ENCODE peak calls at places on chromosomes 5 and 9, in nine cellular contexts. One of them, this sample, is unnamed.

GRCh38 chr5:68239485-68239884 is 23.9 kb downstream of the PIK3R1 start:
- DNase-seq in RWPE1: no peak
- DNase-seq in stimulated activated CD8-positive, alpha-beta memory T cell treated with anti-CD3 and anti-CD28 coated beads, Interleukin-15, amount 100 ng/mL, for 1 hour: peak
- DNase-seq in HT-29: no peak
- DNase-seq in OCI-M1: peak
- DNase-seq in iris pigment epithelial cell: peak
- DNase-seq in HTR-8/SVneo: no peak
- DNase-seq in activated T-helper 1 cell treated with Interleukin-2 at 50 U/mL for 16 hours: peak
- DNase-seq in left ventricle myocardium inferior: peak
- DNase-seq in this sample: peak

GRCh38 chr9:121267689-121268597 is at the start of gene GSN:
- DNase-seq in RWPE1: peak
- DNase-seq in stimulated activated CD8-positive, alpha-beta memory T cell treated with anti-CD3 and anti-CD28 coated beads, Interleukin-15, amount 100 ng/mL, for 1 hour: no peak
- DNase-seq in HT-29: peak
- DNase-seq in OCI-M1: peak
- DNase-seq in iris pigment epithelial cell: peak
- DNase-seq in HTR-8/SVneo: no peak
- DNase-seq in activated T-helper 1 cell treated with Interleukin-2 at 50 U/mL for 16 hours: peak
- DNase-seq in left ventricle myocardium inferior: peak
- DNase-seq in this sample: peak

GRCh38 chr9:119195521-119195920 is 173.7 kb downstream of the BRINP1 start:
- DNase-seq in RWPE1: no peak
- DNase-seq in stimulated activated CD8-positive, alpha-beta memory T cell treated with anti-CD3 and anti-CD28 coated beads, Interleukin-15, amount 100 ng/mL, for 1 hour: no peak
- DNase-seq in HT-29: no peak
- DNase-seq in OCI-M1: no peak
- DNase-seq in iris pigment epithelial cell: no peak
- DNase-seq in HTR-8/SVneo: no peak
- DNase-seq in activated T-helper 1 cell treated with Interleukin-2 at 50 U/mL for 16 hours: no peak
- DNase-seq in left ventricle myocardium inferior: no peak
- DNase-seq in this sample: no peak

GRCh38 chr5:159178978-159179377 is 30.4 kb downstream of the RNF145 start:
- DNase-seq in RWPE1: peak
- DNase-seq in stimulated activated CD8-positive, alpha-beta memory T cell treated with anti-CD3 and anti-CD28 coated beads, Interleukin-15, amount 100 ng/mL, for 1 hour: no peak
- DNase-seq in HT-29: peak
- DNase-seq in OCI-M1: peak
- DNase-seq in iris pigment epithelial cell: peak
- DNase-seq in HTR-8/SVneo: peak
- DNase-seq in activated T-helper 1 cell treated with Interleukin-2 at 50 U/mL for 16 hours: no peak
- DNase-seq in left ventricle myocardium inferior: no peak
- DNase-seq in this sample: peak

GRCh38 chr5:159123700-159124099 is 24.0 kb upstream of the EBF1 start:
- DNase-seq in RWPE1: no peak
- DNase-seq in stimulated activated CD8-positive, alpha-beta memory T cell treated with anti-CD3 and anti-CD28 coated beads, Interleukin-15, amount 100 ng/mL, for 1 hour: no peak
- DNase-seq in HT-29: no peak
- DNase-seq in OCI-M1: no peak
- DNase-seq in iris pigment epithelial cell: no peak
- DNase-seq in HTR-8/SVneo: no peak
- DNase-seq in activated T-helper 1 cell treated with Interleukin-2 at 50 U/mL for 16 hours: no peak
- DNase-seq in left ventricle myocardium inferior: no peak
- DNase-seq in this sample: no peak

GRCh38 chr5:17330386-17330785 is 113.0 kb downstream of the BASP1 start:
- DNase-seq in RWPE1: no peak
- DNase-seq in stimulated activated CD8-positive, alpha-beta memory T cell treated with anti-CD3 and anti-CD28 coated beads, Interleukin-15, amount 100 ng/mL, for 1 hour: no peak
- DNase-seq in HT-29: no peak
- DNase-seq in OCI-M1: no peak
- DNase-seq in iris pigment epithelial cell: no peak
- DNase-seq in HTR-8/SVneo: no peak
- DNase-seq in activated T-helper 1 cell treated with Interleukin-2 at 50 U/mL for 16 hours: no peak
- DNase-seq in left ventricle myocardium inferior: no peak
- DNase-seq in this sample: no peak

GRCh38 chr9:14531424-14532269 is 161.6 kb downstream of the ZDHHC21 start:
- DNase-seq in RWPE1: no peak
- DNase-seq in stimulated activated CD8-positive, alpha-beta memory T cell treated with anti-CD3 and anti-CD28 coated beads, Interleukin-15, amount 100 ng/mL, for 1 hour: no peak
- DNase-seq in HT-29: no peak
- DNase-seq in OCI-M1: no peak
- DNase-seq in iris pigment epithelial cell: no peak
- DNase-seq in HTR-8/SVneo: no peak
- DNase-seq in activated T-helper 1 cell treated with Interleukin-2 at 50 U/mL for 16 hours: no peak
- DNase-seq in left ventricle myocardium inferior: no peak
- DNase-seq in this sample: no peak

GRCh38 chr5:118007262-118007661 is 981.1 kb downstream of the DTWD2 start:
- DNase-seq in RWPE1: no peak
- DNase-seq in stimulated activated CD8-positive, alpha-beta memory T cell treated with anti-CD3 and anti-CD28 coated beads, Interleukin-15, amount 100 ng/mL, for 1 hour: no peak
- DNase-seq in HT-29: no peak
- DNase-seq in OCI-M1: no peak
- DNase-seq in iris pigment epithelial cell: no peak
- DNase-seq in HTR-8/SVneo: no peak
- DNase-seq in activated T-helper 1 cell treated with Interleukin-2 at 50 U/mL for 16 hours: no peak
- DNase-seq in left ventricle myocardium inferior: no peak
- DNase-seq in this sample: no peak

GRCh38 chr5:65914644-65915196 is 11.7 kb upstream of the ERBIN start:
- DNase-seq in RWPE1: no peak
- DNase-seq in stimulated activated CD8-positive, alpha-beta memory T cell treated with anti-CD3 and anti-CD28 coated beads, Interleukin-15, amount 100 ng/mL, for 1 hour: no peak
- DNase-seq in HT-29: peak
- DNase-seq in OCI-M1: no peak
- DNase-seq in iris pigment epithelial cell: no peak
- DNase-seq in HTR-8/SVneo: no peak
- DNase-seq in activated T-helper 1 cell treated with Interleukin-2 at 50 U/mL for 16 hours: no peak
- DNase-seq in left ventricle myocardium inferior: no peak
- DNase-seq in this sample: no peak

GRCh38 chr9:77848897-77849296 is 182.7 kb downstream of the GNAQ start:
- DNase-seq in RWPE1: peak
- DNase-seq in stimulated activated CD8-positive, alpha-beta memory T cell treated with anti-CD3 and anti-CD28 coated beads, Interleukin-15, amount 100 ng/mL, for 1 hour: no peak
- DNase-seq in HT-29: no peak
- DNase-seq in OCI-M1: no peak
- DNase-seq in iris pigment epithelial cell: peak
- DNase-seq in HTR-8/SVneo: peak
- DNase-seq in activated T-helper 1 cell treated with Interleukin-2 at 50 U/mL for 16 hours: no peak
- DNase-seq in left ventricle myocardium inferior: peak
- DNase-seq in this sample: no peak

GRCh38 chr5:21121213-21121612 is 1133.2 kb upstream of the CDH18 start:
- DNase-seq in RWPE1: no peak
- DNase-seq in stimulated activated CD8-positive, alpha-beta memory T cell treated with anti-CD3 and anti-CD28 coated beads, Interleukin-15, amount 100 ng/mL, for 1 hour: no peak
- DNase-seq in HT-29: no peak
- DNase-seq in OCI-M1: peak
- DNase-seq in iris pigment epithelial cell: peak
- DNase-seq in HTR-8/SVneo: no peak
- DNase-seq in activated T-helper 1 cell treated with Interleukin-2 at 50 U/mL for 16 hours: no peak
- DNase-seq in left ventricle myocardium inferior: no peak
- DNase-seq in this sample: no peak

This sample was measured in NCI-H460.